ENCODE peak calls at places on chromosomes 16 and 17, in six cellular contexts. C, G, A, E, Q and T are unnamed samples. For H3K4me1, the result is how much of the 10 kb centered on the place peaks cover.

GRCh38 chr16:10168258-10168657 is 14.0 kb downstream of the GRIN2A start:
- DNase-seq in C (peak), G (no peak), A (no peak), E (peak), Q (no peak), T (peak)

GRCh38 chr17:41366070-41366469 is 3.5 kb downstream of the KRT33B start:
- DNase-seq in C (no peak), G (no peak), A (no peak), E (no peak), Q (no peak), T (no peak)

GRCh38 chr16:23504453-23505179 is 5.7 kb downstream of the GGA2 start:
- DNase-seq in C (peak), G (peak), A (no peak), E (peak), Q (peak), T (peak)

GRCh38 chr16:70418274-70418992 is 20.5 kb downstream of the ST3GAL2 start:
- DNase-seq in C (no peak), G (no peak), A (no peak), E (no peak), Q (peak), T (no peak)

GRCh38 chr16:2470603-2471015 is 488 bp upstream of the NTN3 start:
- DNase-seq in C (no peak), G (no peak), A (no peak), E (peak), Q (no peak), T (peak)

GRCh38 chr16:30186782-30187555 is 3.6 kb downstream of the CORO1A start:
- DNase-seq in C (no peak), G (no peak), A (peak), E (peak), Q (peak), T (peak)

GRCh38 chr17:74773414-74773813 is 2.7 kb downstream of the NAT9 start:
- DNase-seq in C (no peak), G (no peak), A (no peak), E (no peak), Q (no peak), T (no peak)

GRCh38 chr17:17173921-17174320 is 32.2 kb downstream of the PLD6 start:
- DNase-seq in C (no peak), G (no peak), A (no peak), E (no peak), Q (no peak), T (no peak)

GRCh38 chr17:75774988-75775668 is 9.5 kb upstream of the UNK start:
- DNase-seq in C (no peak), G (peak), A (no peak), E (peak), Q (peak), T (no peak)

GRCh38 chr16:72908362-72908838 is 139.5 kb downstream of the ZFHX3 start:
- DNase-seq in C (no peak), G (no peak), A (no peak), E (peak), Q (no peak), T (no peak)

GRCh38 chr16:53042235-53042645 is 10.5 kb downstream of the CHD9NB start:
- DNase-seq in C (no peak), G (no peak), A (no peak), E (no peak), Q (no peak), T (no peak)
- H3K4me1 ChIP-seq in C (under half), G (under half), A (under half), E (under half), Q (under half), T (under half)

DNA sequence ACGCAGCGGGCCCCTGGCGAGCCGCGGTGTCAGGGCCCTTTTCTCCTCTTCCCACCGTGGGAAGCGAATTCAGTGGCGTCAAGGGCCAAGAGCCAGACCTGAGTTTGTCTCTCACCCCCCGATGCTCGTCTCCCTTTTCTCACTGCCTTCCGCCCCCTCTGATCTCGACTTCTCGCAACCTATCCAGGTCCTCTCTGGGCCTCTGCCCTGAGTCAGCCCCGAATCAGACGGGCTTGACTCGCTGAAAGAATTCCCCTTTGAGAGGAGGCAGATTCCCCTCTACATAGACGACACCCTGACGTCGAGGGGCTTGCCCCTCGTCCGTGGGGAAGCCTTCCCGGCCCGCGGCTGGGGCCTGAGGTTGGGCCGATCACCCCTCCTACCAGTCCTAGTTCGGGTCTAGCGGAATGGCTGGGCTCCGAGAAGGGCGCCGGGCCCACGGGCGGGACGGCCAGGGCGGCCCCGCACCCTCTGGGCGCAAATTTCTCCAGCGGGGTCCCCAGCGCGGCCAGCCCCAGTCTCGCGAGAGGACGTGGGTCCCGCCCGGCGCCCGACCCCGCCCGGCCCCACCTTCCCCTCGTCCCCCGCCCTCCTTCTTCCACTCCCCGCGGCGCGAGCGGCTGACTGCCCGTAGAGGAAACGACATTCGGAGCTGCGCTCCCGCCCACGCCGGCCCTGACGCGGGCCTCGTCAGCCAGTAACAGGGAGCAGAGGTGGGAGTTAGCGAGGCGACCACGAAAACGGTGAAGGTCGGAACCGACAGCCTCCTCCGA is at the start of gene GGNBP2:
- DNase-seq in C (peak), G (peak), A (peak), E (peak), Q (peak), T (peak)
- H2AFZ ChIP-seq in C (peak), G (peak), A (peak), E (peak), Q (no peak), T (peak)

GRCh38 chr17:55577011-55577586 is 65.8 kb upstream of the SMIM36 start:
- DNase-seq in C (peak), G (peak), A (peak), E (peak), Q (no peak), T (peak)
- H3K4me1 ChIP-seq in C (under half), G (under half), A (under half), E (under half), Q (under half), T (under half)

DNA sequence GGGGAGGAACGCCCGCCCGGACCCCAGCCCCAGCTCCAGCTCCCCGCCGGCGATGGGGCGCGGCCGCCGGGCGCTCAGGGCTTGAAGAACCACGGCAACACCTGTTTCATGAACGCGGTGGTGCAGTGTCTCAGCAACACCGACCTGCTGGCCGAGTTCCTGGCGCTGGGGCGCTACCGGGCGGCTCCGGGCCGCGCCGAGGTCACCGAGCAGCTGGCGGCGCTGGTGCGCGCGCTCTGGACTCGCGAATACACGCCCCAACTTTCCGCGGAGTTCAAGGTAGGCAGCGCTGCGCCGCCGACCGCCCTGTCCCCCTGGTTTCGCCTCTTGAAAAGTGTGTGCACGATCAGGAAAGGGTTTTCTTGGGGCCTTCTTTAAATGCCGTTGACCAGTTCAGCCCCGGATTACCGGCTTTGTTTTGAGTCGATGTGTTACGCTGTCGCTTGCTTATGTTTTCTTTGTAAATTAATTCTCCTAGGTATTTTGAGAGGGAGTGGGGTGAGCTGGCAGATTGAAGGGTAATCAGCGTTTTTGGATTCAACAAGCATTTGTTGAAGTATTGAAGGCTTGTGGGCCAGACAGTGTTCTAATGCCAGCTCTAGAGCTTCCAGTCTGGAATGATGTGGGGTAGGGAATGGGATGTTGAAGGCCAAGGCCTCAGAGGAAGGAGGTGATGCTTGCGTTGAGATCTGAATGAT is 690 bp downstream of the USP43 start:
- DNase-seq in C (peak), G (no peak), A (no peak), E (peak), Q (peak), T (peak)
- H2AFZ ChIP-seq in C (peak), G (no peak), A (no peak), E (peak), Q (no peak), T (peak)

GRCh38 chr16:88514070-88514469 is 56.1 kb upstream of the ZC3H18 start:
- DNase-seq in C (no peak), G (no peak), A (no peak), E (no peak), Q (no peak), T (no peak)
- H3K4me1 ChIP-seq in C (under half), G (under half), A (under half), E (under half), Q (under half), T (under half)

GRCh38 chr16:20298452-20298851 is 28.9 kb downstream of the GP2 start:
- DNase-seq in C (no peak), G (no peak), A (no peak), E (no peak), Q (no peak), T (no peak)
- H2AFZ ChIP-seq in C (no peak), G (no peak), A (no peak), E (no peak), Q (no peak), T (no peak)

GRCh38 chr16:83532634-83533033 is 275.1 kb upstream of the HSBP1 start:
- DNase-seq in C (no peak), G (no peak), A (no peak), E (no peak), Q (no peak), T (no peak)
- H3K4me1 ChIP-seq in C (under half), G (under half), A (under half), E (under half), Q (under half), T (under half)

DNA sequence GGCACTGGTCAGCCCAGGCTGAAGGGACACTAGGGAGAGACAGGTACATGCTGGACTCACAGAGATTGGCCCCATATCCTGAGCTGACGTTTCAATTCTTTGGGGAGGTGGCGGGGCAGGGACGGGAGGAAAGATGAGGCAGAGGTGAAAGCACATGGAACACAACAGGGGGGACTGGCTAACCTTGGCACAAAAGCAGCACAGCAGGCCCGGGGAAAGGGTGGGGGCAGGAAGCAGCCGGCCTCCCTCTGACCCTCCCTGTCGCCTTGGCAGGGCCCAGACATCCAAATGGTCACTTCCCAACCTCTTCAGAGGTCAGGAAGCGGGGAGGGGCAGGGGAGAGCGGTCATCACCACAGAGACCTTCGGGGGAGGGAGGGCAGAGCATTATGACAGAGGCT is 6.6 kb downstream of the VAT1 start:
- DNase-seq in C (no peak), G (peak), A (no peak), E (no peak), Q (no peak), T (no peak)
- H2AFZ ChIP-seq in C (no peak), G (no peak), A (no peak), E (no peak), Q (no peak), T (no peak)

DNA sequence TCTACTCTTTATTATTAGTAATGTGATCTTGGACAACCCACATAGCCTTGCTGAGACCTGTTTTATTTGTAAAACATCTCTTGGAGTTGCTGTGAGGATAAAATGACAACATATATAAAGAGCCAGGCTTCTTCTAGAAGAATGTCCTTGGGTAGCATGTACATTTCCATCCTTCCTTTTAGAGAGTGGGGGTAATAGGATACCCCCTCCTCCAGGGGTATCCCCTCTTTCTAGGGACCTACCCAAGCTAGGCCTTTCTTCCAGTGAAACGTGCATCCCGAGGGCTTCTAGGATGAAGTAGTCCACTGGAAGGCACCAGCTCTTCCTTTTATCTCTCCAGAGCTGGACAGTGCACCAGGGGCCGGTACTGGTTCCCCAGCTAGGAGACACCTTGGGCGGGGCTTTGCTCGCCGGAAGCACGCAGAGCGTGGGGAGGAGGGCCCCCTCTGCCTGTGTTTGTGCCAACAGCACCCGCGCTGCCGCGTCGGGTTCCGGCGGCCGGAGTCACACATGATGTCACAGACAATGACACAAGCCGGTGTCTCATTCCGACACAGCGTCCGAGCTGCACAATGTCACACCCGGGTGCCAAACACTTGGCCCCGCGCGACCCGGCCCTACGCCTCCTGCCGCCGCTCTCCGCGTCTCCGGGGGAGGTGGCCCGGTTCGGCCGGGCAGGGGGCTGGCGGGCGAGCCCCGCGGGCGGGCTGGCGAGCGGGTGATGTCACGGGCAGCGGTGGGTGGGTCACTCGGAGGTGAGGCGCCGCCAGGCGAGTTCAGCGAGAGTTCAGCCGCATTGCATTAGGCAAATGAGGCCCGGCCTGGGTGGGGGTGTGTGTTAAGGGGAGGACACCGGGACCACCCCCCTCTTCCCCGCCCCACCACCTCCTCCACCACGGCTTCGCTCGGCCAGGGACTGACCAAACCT is 23.4 kb downstream of the GJD3 start:
- DNase-seq in C (peak), G (peak), A (no peak), E (peak), Q (peak), T (peak)
- H3K4me1 ChIP-seq in C (under half), G (under half), A (under half), E (under half), Q (under half), T (under half)

DNA sequence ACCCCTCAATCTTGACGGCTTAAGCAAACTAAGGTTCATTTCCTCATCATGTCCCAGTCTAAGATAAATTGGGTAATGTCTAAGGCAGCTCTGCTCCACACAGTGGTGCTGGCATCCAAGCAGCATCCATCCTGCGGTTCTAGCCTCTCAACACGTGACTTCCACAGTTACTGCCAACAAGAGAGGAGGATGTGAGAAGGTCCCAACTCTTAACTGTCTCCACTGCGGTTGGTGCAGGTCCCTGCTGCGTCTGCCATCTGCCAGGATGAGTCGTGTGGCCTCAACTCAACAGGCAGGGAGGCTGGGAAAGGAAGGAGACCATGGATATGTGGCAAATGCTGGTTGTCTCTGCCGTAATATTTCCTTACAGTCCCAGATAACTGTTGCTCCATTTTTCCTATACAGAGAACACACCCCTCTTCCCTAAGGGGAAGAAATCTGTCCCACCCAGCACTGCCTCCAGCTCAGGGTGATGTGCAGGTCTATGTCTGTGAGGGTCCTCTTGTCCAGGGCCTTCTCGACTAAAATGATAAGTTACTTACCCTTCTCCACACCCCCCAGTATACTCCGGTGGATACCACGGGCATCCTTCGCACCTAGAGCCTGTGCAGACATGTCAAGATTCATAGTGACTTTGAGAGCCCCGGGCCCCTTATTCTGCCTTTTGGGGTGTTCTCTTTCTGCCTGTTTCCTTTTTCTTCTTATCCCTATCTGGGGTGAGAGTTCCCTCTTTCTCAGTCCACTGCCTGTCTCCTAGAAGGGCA is 64.7 kb downstream of the KCNJ18 start:
- DNase-seq in C (no peak), G (no peak), A (no peak), E (no peak), Q (no peak), T (no peak)
- H2AFZ ChIP-seq in C (no peak), G (no peak), A (no peak), E (no peak), Q (no peak), T (no peak)